ENCODE peak calls at places on chromosomes 13 and 19, in seven cellular contexts. C is sigmoid colon, N is ovary, P is testis, B is HCT116, Y is heart left ventricle, T is gastrocnemius medialis. D is an unnamed sample. For H3K9me3, the result is how much of the 10 kb centered on the place peaks cover.

GRCh38 chr13:26897706-26898550 is 137.3 kb upstream of the GPR12 start:
- DNase-seq in T (no peak), Y (no peak), C (no peak), B (no peak), N (no peak), P (no peak), D (no peak)

GRCh38 chr19:57672466-57672865 is 3.7 kb downstream of the ZSCAN4 start:
- DNase-seq in T (no peak), C (no peak), P (no peak), N (no peak), Y (no peak), B (no peak), D (no peak)

GRCh38 chr13:90107658-90108057 is 1239.8 kb upstream of the MIR17HG start:
- DNase-seq in B (no peak), T (no peak), C (no peak), N (no peak), P (no peak), Y (no peak), D (no peak)

GRCh38 chr19:41225238-41226052 is 6.4 kb downstream of the AXL start:
- DNase-seq in B (peak), Y (peak), P (peak), C (peak), N (peak), T (peak), D (peak)

GRCh38 chr13:50080158-50080855 is 65.1 kb downstream of the KCNRG start:
- DNase-seq in Y (no peak), N (no peak), T (no peak), P (peak), C (peak), B (no peak), D (peak)

GRCh38 chr13:80113714-80114454 is 227.0 kb downstream of the SPRY2 start:
- DNase-seq in P (no peak), N (no peak), B (no peak), T (no peak), C (no peak), Y (no peak), D (no peak)

GRCh38 chr13:105059786-105060185 is 1475.7 kb downstream of the EFNB2 start:
- DNase-seq in P (no peak), C (no peak), N (no peak), T (no peak), B (no peak), Y (no peak), D (no peak)

GRCh38 chr19:35513975-35514809 is 743 bp upstream of the DMKN start:
- DNase-seq in Y (no peak), N (no peak), T (no peak), P (no peak), B (peak), C (no peak), D (no peak)

GRCh38 chr19:56603829-56604228 is 8.7 kb downstream of the ZNF71 start:
- DNase-seq in N (no peak), C (no peak), P (no peak), Y (peak), B (no peak), T (no peak), D (no peak)

GRCh38 chr19:54473071-54473941 is at the start of gene CDC42EP5:
- DNase-seq in T (no peak), P (peak), N (peak), C (peak), Y (peak), B (no peak), D (peak)

GRCh38 chr13:41682001-41682400 is 224.7 kb downstream of the RGCC start:
- DNase-seq in Y (no peak), B (no peak), P (no peak), C (no peak), T (no peak), N (no peak), D (no peak)

GRCh38 chr19:42065511-42065910 is 4.5 kb downstream of the GRIK5 start:
- DNase-seq in B (no peak), Y (no peak), T (no peak), N (no peak), C (no peak), P (no peak), D (no peak)

GRCh38 chr19:30083701-30084156 is 141.7 kb downstream of the URI1 start:
- DNase-seq in B (no peak), C (no peak), P (peak), Y (no peak), T (no peak), N (no peak), D (no peak)

GRCh38 chr13:43206858-43207257 is 183.5 kb downstream of the DNAJC15 start:
- DNase-seq in C (no peak), T (no peak), N (no peak), P (no peak), B (no peak), Y (no peak), D (no peak)

GRCh38 chr19:53903055-53903680 is 5.9 kb upstream of the CACNG7 start:
- DNase-seq in Y (no peak), C (no peak), N (no peak), P (peak), T (no peak), B (no peak), D (no peak)

GRCh38 chr19:13102666-13103584 is at the start of gene LYL1:
- DNase-seq in B (no peak), P (peak), N (peak), T (peak), C (peak), Y (peak), D (no peak)

GRCh38 chr13:53198017-53198416 is 169.4 kb downstream of the OLFM4 start:
- DNase-seq in T (no peak), Y (no peak), P (no peak), B (no peak), C (no peak), N (no peak), D (no peak)

GRCh38 chr19:49680473-49681351 is 3.6 kb downstream of the PRMT1 start:
- DNase-seq in B (peak), P (peak), Y (peak), N (peak), C (peak), T (peak), D (peak)

GRCh38 chr13:36105726-36106125 is 25.5 kb downstream of the DCLK1 start:
- DNase-seq in N (no peak), B (no peak), Y (no peak), T (no peak), C (no peak), P (no peak), D (no peak)

GRCh38 chr13:36518707-36519106 is 86.4 kb downstream of the CCNA1 start:
- DNase-seq in N (no peak), B (no peak), Y (no peak), P (no peak), C (no peak), T (no peak), D (no peak)

GRCh38 chr13:39148513-39148961 is 110.3 kb downstream of the NHLRC3 start:
- DNase-seq in T (peak), P (no peak), N (no peak), Y (no peak), B (no peak), C (no peak), D (no peak)

GRCh38 chr19:51469162-51469561 is 9.2 kb upstream of the CEACAM18 start:
- DNase-seq in C (peak), B (no peak), Y (no peak), P (no peak), T (no peak), N (no peak), D (no peak)

GRCh38 chr13:103099894-103100293 is 33.7 kb upstream of the SLC10A2 start:
- DNase-seq in B (no peak), T (no peak), P (no peak), N (no peak), Y (no peak), C (no peak), D (no peak)

GRCh38 chr19:51712461-51713081 is 11.2 kb downstream of the HAS1 start:
- DNase-seq in Y (no peak), C (no peak), P (no peak), N (no peak), B (no peak), T (no peak), D (no peak)

GRCh38 chr13:97435794-97436193 is 1.8 kb downstream of the RAP2A start:
- DNase-seq in B (no peak), Y (no peak), C (no peak), P (no peak), T (no peak), N (no peak), D (no peak)

GRCh38 chr19:35509861-35510625 is 3.4 kb downstream of the DMKN start:
- DNase-seq in B (peak), Y (peak), C (peak), P (peak), T (no peak), N (peak), D (peak)

DNA sequence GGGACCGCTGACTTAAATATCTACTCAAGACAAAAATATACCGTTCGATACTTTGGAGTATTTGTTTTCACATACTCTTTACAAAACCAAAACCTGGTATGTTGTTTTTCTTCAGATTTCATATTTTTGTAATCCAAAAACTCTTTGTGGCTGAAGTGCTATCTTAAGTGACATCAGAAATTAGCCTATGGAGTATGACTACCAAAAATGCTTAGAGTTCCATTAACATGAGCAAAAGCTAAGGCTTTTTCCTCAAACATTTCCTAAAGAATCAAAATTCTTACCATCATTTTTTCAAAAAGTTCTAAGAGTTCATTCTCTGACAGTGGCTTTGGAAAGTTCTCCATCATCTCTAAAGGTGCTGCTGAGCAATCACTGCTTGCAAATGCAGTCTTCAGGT is 52.0 kb downstream of the DIAPH3 start:
- DNase-seq in P (no peak), B (no peak), T (no peak), C (no peak), N (no peak), Y (no peak), D (no peak)
- H3K27ac ChIP-seq in P (no peak), B (no peak), T (no peak), C (no peak), N (no peak), Y (no peak), D (no peak)

GRCh38 chr19:23992348-23992747 is 77.7 kb downstream of the ZNF726 start:
- DNase-seq in Y (no peak), C (no peak), B (no peak), T (no peak), P (no peak), N (no peak), D (no peak)

GRCh38 chr19:23991170-23991569 is 76.5 kb downstream of the ZNF726 start:
- DNase-seq in N (no peak), C (no peak), T (no peak), B (no peak), P (no peak), Y (no peak), D (no peak)

GRCh38 chr19:23981863-23982262 is 67.2 kb downstream of the ZNF726 start:
- DNase-seq in T (no peak), N (no peak), B (no peak), P (no peak), Y (no peak), C (no peak), D (no peak)

GRCh38 chr19:23983406-23983805 is 68.7 kb downstream of the ZNF726 start:
- DNase-seq in C (no peak), P (no peak), Y (no peak), B (no peak), T (no peak), N (no peak), D (no peak)

DNA sequence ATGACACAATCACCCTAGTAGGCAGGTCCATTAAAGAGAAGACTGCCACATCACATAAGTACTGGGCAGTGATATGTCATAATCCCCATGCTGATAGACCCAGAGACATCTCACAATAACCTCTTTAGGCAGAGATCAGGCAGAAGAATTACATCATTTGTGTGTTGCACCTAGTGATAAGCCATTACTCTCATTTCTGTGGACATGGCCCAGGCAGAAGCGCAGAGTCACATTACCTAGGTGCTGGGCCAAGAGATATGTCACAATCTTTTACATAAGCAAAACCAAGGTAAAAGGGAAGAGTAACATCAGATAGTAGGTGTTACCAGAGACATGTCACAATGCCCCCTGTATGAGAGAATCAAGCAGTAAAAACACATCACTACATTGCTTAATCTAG is 71.9 kb downstream of the ZNF726 start:
- DNase-seq in N (no peak), B (no peak), T (no peak), Y (no peak), C (no peak), P (no peak), D (no peak)
- H3K9me3 ChIP-seq in N (under half), B (under half), T (under half), Y (under half), C (under half), P (under half), D (under half)

DNA sequence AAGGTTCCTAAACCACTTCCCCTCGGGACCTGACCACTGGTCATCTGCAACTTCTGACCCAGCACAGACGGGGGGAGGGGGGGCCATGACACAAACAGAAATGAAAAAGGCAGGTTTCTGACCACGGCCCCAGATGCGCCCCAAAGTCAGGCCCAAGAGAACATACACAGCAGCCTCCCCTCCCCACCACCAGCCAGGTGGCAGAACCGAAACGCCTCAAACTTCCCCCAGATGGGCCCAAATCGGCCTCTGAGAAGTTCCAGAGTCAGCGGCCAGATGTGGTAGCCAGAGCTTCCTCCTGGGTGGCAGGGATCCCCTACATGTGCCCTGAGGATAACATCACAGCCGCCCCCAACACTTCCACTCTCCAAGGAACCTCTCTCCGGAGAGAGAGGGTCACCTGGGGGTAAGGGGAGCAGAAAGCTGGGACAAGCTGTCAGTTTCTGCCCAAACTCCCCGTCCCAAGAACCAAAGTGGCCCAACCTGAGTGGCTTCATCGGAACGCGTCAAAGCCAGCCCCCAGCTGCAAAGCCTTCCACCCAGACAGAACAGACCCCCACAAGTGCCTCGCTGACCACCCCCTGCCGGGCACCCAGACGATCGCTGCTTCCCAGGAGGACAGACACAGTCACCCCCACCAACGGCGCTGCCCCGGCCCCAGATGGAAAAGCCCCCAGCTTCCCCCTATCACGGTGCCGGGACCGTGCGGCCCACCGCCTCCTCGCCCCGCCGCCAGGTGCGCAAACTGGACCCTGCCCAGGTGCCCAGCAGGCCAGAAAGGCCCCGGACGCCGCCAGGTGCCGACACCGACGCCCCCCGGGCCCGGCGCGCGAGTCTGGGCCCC is 800 bp downstream of the ELL start:
- DNase-seq in Y (no peak), P (no peak), B (no peak), N (peak), C (peak), T (no peak), D (no peak)
- TF ChIP-seq POLR2A in Y (no peak), P (no peak), B (no peak), N (peak), C (no peak), T (no peak), D (no peak)

GRCh38 chr13:106714271-106714670 is 146.3 kb upstream of the ARGLU1 start:
- DNase-seq in T (no peak), B (no peak), C (no peak), P (no peak), Y (no peak), N (no peak), D (no peak)
- H3K27ac ChIP-seq in T (peak), B (no peak), C (no peak), P (no peak), Y (no peak), N (no peak), D (no peak)

DNA sequence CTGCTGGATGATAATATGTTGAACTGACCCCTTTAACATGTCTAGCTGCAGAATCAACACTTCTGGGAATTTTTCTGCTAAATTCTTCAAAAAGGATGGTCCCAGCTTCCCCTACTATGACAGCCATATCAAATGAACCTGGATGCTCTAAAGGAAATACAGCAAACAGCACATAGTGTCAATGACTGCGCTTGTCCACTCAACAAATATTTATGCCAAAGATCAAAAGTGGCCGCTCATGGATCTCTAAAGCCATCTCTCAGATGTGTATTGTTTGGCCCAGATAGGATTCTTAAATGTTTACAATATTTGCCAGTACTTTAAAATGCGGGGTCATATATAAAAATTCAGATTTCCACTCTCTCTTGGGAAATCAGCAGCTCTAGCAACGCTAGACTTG is 3.3 kb downstream of the TBC1D4 start:
- DNase-seq in P (no peak), T (no peak), N (no peak), C (no peak), Y (no peak), B (no peak), D (no peak)
- H3K9me3 ChIP-seq in P (under half), T (under half), N (under half), C (under half), Y (under half), B (under half), D (under half)

DNA sequence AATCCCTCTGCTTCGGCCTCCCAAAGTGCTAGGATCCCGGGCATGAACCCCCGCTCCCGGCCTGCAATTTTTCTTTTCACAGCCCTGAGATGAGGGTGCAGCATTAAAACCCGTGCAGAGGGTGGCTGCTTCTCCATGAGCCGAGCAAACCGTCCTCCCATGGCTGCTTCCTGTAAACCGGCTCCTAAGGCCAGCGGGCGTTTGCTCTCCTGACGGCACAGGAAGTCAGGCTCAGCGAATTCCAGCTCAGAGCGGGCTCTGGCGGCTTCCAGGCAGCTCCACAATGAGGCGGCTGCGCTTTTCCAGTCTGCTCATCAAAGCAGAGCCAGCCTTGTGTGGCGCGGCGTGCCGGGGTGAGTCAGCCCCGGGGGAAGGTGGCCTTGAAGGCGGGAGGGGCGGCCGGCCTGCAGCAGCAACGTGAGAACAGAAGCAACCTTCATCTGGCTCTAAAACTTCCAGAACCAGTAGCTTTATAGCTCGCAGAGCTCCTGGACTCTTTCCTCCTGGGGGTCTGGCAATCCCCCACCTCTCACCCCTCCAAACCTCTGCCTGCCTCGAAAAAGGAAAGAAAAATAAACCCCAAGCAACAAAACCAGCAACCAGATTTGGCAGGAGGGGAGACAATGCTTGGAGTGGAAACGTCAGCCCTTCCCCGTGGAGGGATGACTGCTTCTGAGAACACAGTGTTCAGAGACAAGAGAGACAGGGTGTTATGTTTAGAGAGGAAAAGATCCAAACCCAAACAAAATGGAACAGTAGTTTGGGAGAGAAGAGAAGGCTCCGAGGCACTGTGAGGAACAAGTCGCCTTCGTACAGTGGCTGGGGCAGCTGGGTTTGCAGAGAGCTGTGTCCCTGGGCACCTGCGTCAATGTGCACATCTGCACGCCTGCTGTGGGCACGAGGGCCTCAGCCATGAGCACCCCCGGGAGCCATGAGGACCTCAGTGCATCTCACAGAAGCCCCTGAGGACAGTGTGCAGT is 67.8 kb downstream of the GADD45B start:
- DNase-seq in N (peak), Y (peak), B (peak), T (peak), P (peak), C (peak), D (peak)
- TF ChIP-seq POLR2A in N (peak), Y (no peak), B (no peak), T (peak), P (no peak), C (peak), D (peak)